ENCODE peak calls at places on chromosomes 12 and 14, in eight cellular contexts. O is breast epithelium, F is uterus, H is IMR-90, Q is tibial nerve, A is body of pancreas, Y is lower leg skin, W is ovary. T is an unnamed sample.

GRCh38 chr14:89178802-89179201 is 238.2 kb downstream of the FOXN3 start:
- DNase-seq in Q (no peak), Y (no peak), A (no peak), W (no peak), F (no peak), H (peak), O (no peak), T (no peak)

GRCh38 chr12:70660620-70661219 is 23.5 kb upstream of the PTPRB start:
- DNase-seq in Q (no peak), A (no peak), O (no peak), Y (no peak), W (no peak), H (peak), F (peak), T (no peak)

GRCh38 chr12:1906579-1906978 is 11.9 kb downstream of the CACNA2D4 start:
- DNase-seq in W (no peak), A (no peak), Y (no peak), O (no peak), F (no peak), H (no peak), Q (no peak), T (no peak)

GRCh38 chr14:81384900-81385299 is 15.2 kb downstream of the STON2 start:
- DNase-seq in A (no peak), F (no peak), Y (no peak), O (no peak), W (no peak), Q (no peak), H (no peak), T (no peak)

GRCh38 chr12:104701756-104702155 is 245.0 kb downstream of the CHST11 start:
- DNase-seq in H (no peak), Y (no peak), F (no peak), O (no peak), A (no peak), W (no peak), Q (no peak), T (no peak)

GRCh38 chr14:20956376-20956976 is 1.2 kb downstream of the RNASE2 start:
- DNase-seq in Y (no peak), F (no peak), Q (no peak), H (no peak), O (no peak), W (no peak), A (no peak), T (no peak)

GRCh38 chr12:52531563-52532300 is 11.5 kb upstream of the KRT5 start:
- DNase-seq in H (no peak), W (no peak), Y (no peak), Q (no peak), A (no peak), F (no peak), O (no peak), T (no peak)

GRCh38 chr12:22459872-22460490 is 84.4 kb downstream of the C2CD5 start:
- DNase-seq in H (peak), Q (no peak), W (no peak), F (no peak), Y (no peak), A (no peak), O (no peak), T (no peak)

GRCh38 chr12:132658149-132658905 is 28.8 kb downstream of the POLE start:
- DNase-seq in W (no peak), H (no peak), A (no peak), F (no peak), O (no peak), Q (no peak), Y (no peak), T (no peak)

GRCh38 chr12:49362077-49362476 is 5.2 kb upstream of the SPATS2 start:
- DNase-seq in W (no peak), Q (no peak), O (no peak), Y (no peak), F (no peak), H (no peak), A (no peak), T (no peak)

GRCh38 chr14:91237219-91237618 is 7.3 kb downstream of the GPR68 start:
- DNase-seq in Y (no peak), W (no peak), A (no peak), O (no peak), Q (no peak), H (peak), F (no peak), T (no peak)

GRCh38 chr14:65173973-65174693 is 71.8 kb upstream of the MAX start:
- DNase-seq in W (no peak), H (no peak), Y (no peak), Q (no peak), A (no peak), F (peak), O (no peak), T (no peak)

GRCh38 chr12:49367381-49368239 is at the start of gene SPATS2:
- DNase-seq in W (no peak), Y (peak), O (peak), Q (peak), H (no peak), A (no peak), F (peak), T (peak)

GRCh38 chr14:54566410-54567223 is at the start of gene SAMD4A:
- DNase-seq in F (peak), O (peak), A (peak), W (peak), Y (peak), H (peak), Q (peak), T (peak)

GRCh38 chr14:100149789-100150611 is 9.4 kb downstream of the DEGS2 start:
- DNase-seq in F (no peak), W (no peak), O (peak), Q (no peak), H (no peak), Y (no peak), A (peak), T (no peak)

GRCh38 chr12:102950950-102951490 is 6.5 kb upstream of the ASCL1 start:
- DNase-seq in O (no peak), H (no peak), W (no peak), F (no peak), Q (no peak), Y (no peak), A (no peak), T (no peak)

GRCh38 chr14:70907172-70907995 is at the start of gene PCNX1:
- DNase-seq in Y (peak), H (peak), O (peak), F (peak), Q (peak), A (peak), W (peak), T (peak)

GRCh38 chr12:31780096-31780495 is 51.3 kb upstream of the AMN1 start:
- DNase-seq in F (no peak), Q (no peak), O (no peak), Y (no peak), H (no peak), W (no peak), A (no peak), T (no peak)

GRCh38 chr12:65943388-65944137 is 119.3 kb downstream of the HMGA2 start:
- DNase-seq in A (no peak), Q (no peak), W (no peak), F (no peak), O (no peak), Y (no peak), H (no peak), T (no peak)

GRCh38 chr12:79143803-79144202 is 279.2 kb downstream of the SYT1 start:
- DNase-seq in H (no peak), Q (no peak), W (no peak), Y (no peak), O (no peak), F (no peak), A (no peak), T (no peak)

GRCh38 chr14:104593241-104593701 is 11.3 kb downstream of the TMEM179 start:
- DNase-seq in Y (no peak), A (no peak), O (no peak), W (no peak), Q (no peak), F (no peak), H (no peak), T (no peak)

GRCh38 chr12:108832208-108832607 is 25.2 kb downstream of the SSH1 start:
- DNase-seq in A (no peak), Y (no peak), H (no peak), O (no peak), F (no peak), W (no peak), Q (no peak), T (no peak)

GRCh38 chr12:116969615-116970575 is 59.1 kb downstream of the FBXW8 start:
- DNase-seq in Q (no peak), H (no peak), F (no peak), Y (no peak), O (no peak), W (peak), A (no peak), T (no peak)

GRCh38 chr12:104138747-104139186 is 757 bp upstream of the NFYB start:
- DNase-seq in H (no peak), A (no peak), O (no peak), F (peak), W (peak), Y (peak), Q (no peak), T (no peak)

GRCh38 chr12:102848832-102849231 is 68.2 kb downstream of the PAH start:
- DNase-seq in F (no peak), A (no peak), Q (no peak), W (no peak), O (no peak), H (no peak), Y (no peak), T (no peak)

GRCh38 chr14:68473050-68473449 is 319.8 kb downstream of the ZFP36L1 start:
- DNase-seq in F (no peak), H (no peak), Q (no peak), A (peak), O (peak), W (no peak), Y (no peak), T (no peak)

GRCh38 chr14:55884819-55885218 is 233.4 kb upstream of the PELI2 start:
- DNase-seq in W (no peak), Y (no peak), F (no peak), Q (no peak), H (no peak), A (no peak), O (peak), T (no peak)

GRCh38 chr14:72948481-72949138 is 22.3 kb downstream of the DCAF4 start:
- DNase-seq in H (peak), W (peak), A (peak), O (peak), Q (peak), Y (peak), F (peak), T (no peak)

GRCh38 chr14:74290415-74290814 is 12.3 kb downstream of the ABCD4 start:
- DNase-seq in H (peak), Y (no peak), W (no peak), A (no peak), Q (no peak), F (no peak), O (no peak), T (no peak)

GRCh38 chr12:117060236-117060926 is 38.8 kb downstream of the TESC start:
- DNase-seq in A (no peak), W (no peak), Y (no peak), O (no peak), H (no peak), F (no peak), Q (no peak), T (no peak)

GRCh38 chr14:104554608-104555401 is 24.8 kb upstream of the C14orf180 start:
- DNase-seq in Y (peak), A (peak), F (peak), Q (no peak), W (no peak), O (no peak), H (no peak), T (no peak)

GRCh38 chr14:72559227-72559626 is 334.7 kb downstream of the DPF3 start:
- DNase-seq in Q (no peak), W (no peak), H (no peak), F (no peak), A (no peak), O (no peak), Y (no peak), T (no peak)

GRCh38 chr14:56759633-56760032 is 50.6 kb downstream of the OTX2 start:
- DNase-seq in O (no peak), F (no peak), A (no peak), H (no peak), W (no peak), Q (no peak), Y (no peak), T (no peak)

GRCh38 chr14:60183724-60184596 is 18.8 kb upstream of the DHRS7 start:
- DNase-seq in F (peak), A (no peak), O (no peak), Q (no peak), H (peak), W (no peak), Y (no peak), T (no peak)

GRCh38 chr12:7060353-7060954 is at the start of gene C1S:
- DNase-seq in H (peak), F (peak), O (peak), Y (peak), W (peak), A (peak), Q (peak), T (no peak)
- H3K4me3 ChIP-seq in H (peak), F (peak), O (peak), Y (no peak), W (peak), A (no peak), Q (peak), T (peak)

DNA sequence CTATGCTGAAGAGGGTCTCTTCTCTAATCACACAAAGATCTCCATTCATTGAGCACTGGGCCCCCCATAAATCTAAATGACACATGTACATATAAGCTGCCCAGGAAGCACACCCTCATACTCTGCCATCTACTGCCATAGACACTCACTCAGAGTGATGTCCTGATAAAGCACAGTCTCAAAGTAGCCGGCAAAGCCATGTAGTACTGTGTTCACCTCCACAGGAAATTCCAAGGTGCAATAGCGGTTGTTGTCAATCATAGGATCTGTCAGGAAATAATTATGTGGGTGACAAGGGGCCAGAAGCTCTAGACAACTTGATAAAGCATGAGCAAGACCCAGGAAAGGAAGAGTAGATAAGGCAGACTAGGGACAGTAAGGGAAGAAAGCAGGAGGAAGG is 3.3 kb upstream of the RBM23 start:
- DNase-seq in A (no peak), H (no peak), F (no peak), Y (no peak), W (no peak), Q (no peak), O (no peak), T (no peak)
- TF ChIP-seq POLR2A in A (no peak), H (no peak), F (no peak), Y (no peak), W (no peak), Q (no peak), O (no peak), T (no peak)

GRCh38 chr14:30587141-30587540 is 28.2 kb downstream of the G2E3 start:
- DNase-seq in O (no peak), Y (no peak), W (no peak), Q (no peak), H (no peak), A (no peak), F (no peak), T (no peak)
- H3K4me3 ChIP-seq in O (no peak), Y (no peak), W (no peak), Q (no peak), H (no peak), A (no peak), F (no peak), T (no peak)

GRCh38 chr14:95514131-95515079 is 2.0 kb downstream of the SYNE3 start:
- DNase-seq in F (no peak), W (peak), O (no peak), Q (no peak), Y (peak), H (no peak), A (no peak), T (no peak)

GRCh38 chr14:95510804-95511203 is 5.6 kb downstream of the SYNE3 start:
- DNase-seq in H (no peak), Y (peak), F (no peak), Q (no peak), W (no peak), A (no peak), O (no peak), T (no peak)

GRCh38 chr14:95511687-95512086 is 4.8 kb downstream of the SYNE3 start:
- DNase-seq in O (no peak), A (no peak), F (no peak), Q (no peak), Y (peak), H (no peak), W (no peak), T (no peak)

GRCh38 chr14:95515080-95515489 is 1.4 kb downstream of the SYNE3 start:
- DNase-seq in O (no peak), Q (no peak), A (no peak), Y (peak), W (peak), H (no peak), F (no peak), T (no peak)

DNA sequence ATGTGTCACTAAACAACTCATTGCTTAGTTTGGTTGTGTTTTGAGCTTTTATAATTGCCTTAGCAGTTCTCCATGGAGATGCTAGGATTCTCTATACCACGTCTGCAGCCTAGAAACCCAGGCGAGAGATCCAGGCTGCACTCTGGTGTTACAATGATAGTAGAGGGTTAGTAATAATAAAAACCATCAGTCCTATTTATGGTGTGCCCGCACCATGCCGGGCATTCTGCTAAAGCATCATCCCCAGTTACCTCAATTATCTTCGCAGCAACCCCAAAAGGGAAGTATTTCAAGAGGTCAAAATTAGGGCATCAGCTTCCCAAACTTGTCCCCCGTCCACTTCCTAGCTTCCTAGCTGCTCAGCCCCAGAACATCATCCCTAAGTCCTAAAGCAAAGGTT is 3.2 kb downstream of the SYNE3 start:
- DNase-seq in W (peak), Q (no peak), O (no peak), H (no peak), A (no peak), Y (peak), F (no peak), T (no peak)
- TF ChIP-seq POLR2A in W (no peak), Q (no peak), O (no peak), H (no peak), A (no peak), Y (no peak), F (no peak), T (no peak)

GRCh38 chr12:8087666-8088065 is 5.6 kb downstream of the NECAP1 start:
- DNase-seq in H (no peak), W (no peak), O (no peak), Y (no peak), F (no peak), A (no peak), Q (no peak), T (no peak)
- H3K4me3 ChIP-seq in H (no peak), W (no peak), O (no peak), Y (no peak), F (no peak), A (no peak), Q (no peak), T (no peak)

T was measured in esophagus squamous epithelium.